ENCODE peak calls at places on chromosomes 12 and 14, in six cellular contexts. T is tibial artery; V is activated CD4-positive, alpha-beta T cell treated with anti-CD3 and anti-CD28 coated beads for 24 hours; D is cardiac muscle cell; A is A172; B is ovary. F is an unnamed sample.

GRCh38 chr14:76034566-76034965 is 49.0 kb downstream of the IFT43 start:
- DNase-seq in A (no peak), T (no peak), B (no peak), V (no peak), D (no peak), F (no peak)

GRCh38 chr12:33703221-33703620 is 263.6 kb upstream of the SYT10 start:
- DNase-seq in V (no peak), D (no peak), A (no peak), T (no peak), B (no peak), F (no peak)

GRCh38 chr12:3030821-3031415 is 46.3 kb upstream of the TSPAN9 start:
- DNase-seq in V (no peak), A (no peak), T (no peak), D (no peak), B (no peak), F (no peak)

GRCh38 chr12:31929140-31929526 is 30.1 kb upstream of the RESF1 start:
- DNase-seq in B (no peak), T (no peak), V (peak), D (no peak), A (no peak), F (no peak)

GRCh38 chr14:103628684-103629502 is at the start of gene KLC1:
- DNase-seq in B (peak), V (peak), D (peak), A (peak), T (peak), F (peak)

GRCh38 chr14:61505815-61506809 is 184.7 kb downstream of the PRKCH start:
- DNase-seq in D (no peak), T (no peak), B (no peak), A (peak), V (no peak), F (peak)

GRCh38 chr12:43988838-43989560 is 153.1 kb downstream of the TMEM117 start:
- DNase-seq in A (peak), D (no peak), T (no peak), B (no peak), V (no peak), F (no peak)

GRCh38 chr14:92728781-92729364 is 19.6 kb downstream of the LGMN start:
- DNase-seq in T (no peak), V (peak), D (peak), B (no peak), A (peak), F (peak)